ENCODE peak calls at places on chromosomes 2 and 18, in four cellular contexts. One of them, this sample, is unnamed.

GRCh38 chr2:112821682-112822081 is 14.9 kb downstream of the IL1B start:
- DNase-seq in heart left ventricle: no peak
- DNase-seq in stomach: no peak
- DNase-seq in HAP-1: no peak
- DNase-seq in this sample: no peak

GRCh38 chr18:74514860-74515495 is 18.8 kb downstream of the CNDP2 start:
- DNase-seq in heart left ventricle: no peak
- DNase-seq in stomach: peak; percentile 18
- DNase-seq in HAP-1: no peak
- DNase-seq in this sample: no peak

GRCh38 chr18:11972371-11973174 is 8.7 kb upstream of the IMPA2 start:
- DNase-seq in heart left ventricle: no peak
- DNase-seq in stomach: no peak
- DNase-seq in HAP-1: no peak
- DNase-seq in this sample: no peak

GRCh38 chr18:50192903-50193795 is 1.8 kb downstream of the MYO5B start:
- DNase-seq in heart left ventricle: no peak
- DNase-seq in stomach: peak; percentile 35
- DNase-seq in HAP-1: no peak
- DNase-seq in this sample: peak; percentile 3

GRCh38 chr18:70422061-70422965 is 133.5 kb downstream of the SOCS6 start:
- DNase-seq in heart left ventricle: peak; percentile 86
- DNase-seq in stomach: peak; percentile 80
- DNase-seq in HAP-1: no peak
- DNase-seq in this sample: no peak

GRCh38 chr2:130385709-130386108 is 29.9 kb downstream of the PTPN18 start:
- DNase-seq in heart left ventricle: no peak
- DNase-seq in stomach: no peak
- DNase-seq in HAP-1: no peak
- DNase-seq in this sample: no peak

GRCh38 chr18:77334876-77335275 is 85.2 kb downstream of the GALR1 start:
- DNase-seq in heart left ventricle: no peak
- DNase-seq in stomach: no peak
- DNase-seq in HAP-1: no peak
- DNase-seq in this sample: no peak

GRCh38 chr2:238131761-238132462 is 6.6 kb upstream of the KLHL30 start:
- DNase-seq in heart left ventricle: peak; percentile 8
- DNase-seq in stomach: no peak
- DNase-seq in HAP-1: no peak
- DNase-seq in this sample: no peak

GRCh38 chr18:26003817-26004216 is 86.6 kb downstream of the SS18 start:
- DNase-seq in heart left ventricle: no peak
- DNase-seq in stomach: no peak
- DNase-seq in HAP-1: no peak
- DNase-seq in this sample: no peak

GRCh38 chr2:126786765-126787164 is 111.9 kb upstream of the TEX51 start:
- DNase-seq in heart left ventricle: no peak
- DNase-seq in stomach: no peak
- DNase-seq in HAP-1: no peak
- DNase-seq in this sample: no peak

GRCh38 chr2:186927867-186928191 is 78.9 kb upstream of the ZSWIM2 start:
- DNase-seq in heart left ventricle: no peak
- DNase-seq in stomach: no peak
- DNase-seq in HAP-1: no peak
- DNase-seq in this sample: no peak

GRCh38 chr2:173388795-173389194 is 34.1 kb downstream of the CDCA7 start:
- DNase-seq in heart left ventricle: no peak
- DNase-seq in stomach: no peak
- DNase-seq in HAP-1: no peak
- DNase-seq in this sample: no peak

GRCh38 chr18:67300498-67300897 is 216.0 kb downstream of the DSEL start:
- DNase-seq in heart left ventricle: no peak
- DNase-seq in stomach: no peak
- DNase-seq in HAP-1: peak; percentile 40
- DNase-seq in this sample: peak; percentile 9

GRCh38 chr2:175807031-175807873 is 194.8 kb downstream of the LNPK start:
- DNase-seq in heart left ventricle: no peak
- DNase-seq in stomach: no peak
- DNase-seq in HAP-1: peak; percentile 14
- DNase-seq in this sample: no peak

GRCh38 chr18:79917351-79918088 is 33.9 kb downstream of the SLC66A2 start:
- DNase-seq in heart left ventricle: no peak
- DNase-seq in stomach: no peak
- DNase-seq in HAP-1: no peak
- DNase-seq in this sample: no peak

GRCh38 chr18:79916128-79916494 is 35.3 kb downstream of the SLC66A2 start:
- DNase-seq in heart left ventricle: no peak
- DNase-seq in stomach: no peak
- DNase-seq in HAP-1: no peak
- DNase-seq in this sample: no peak

GRCh38 chr18:79916546-79917350 is 34.7 kb downstream of the SLC66A2 start:
- DNase-seq in heart left ventricle: no peak
- DNase-seq in stomach: peak; percentile 15
- DNase-seq in HAP-1: no peak
- DNase-seq in this sample: no peak

GRCh38 chr18:79914614-79915160 is 36.8 kb downstream of the SLC66A2 start:
- DNase-seq in heart left ventricle: no peak
- DNase-seq in stomach: peak; percentile 16
- DNase-seq in HAP-1: no peak
- DNase-seq in this sample: no peak

GRCh38 chr18:79915161-79916127 is 36.0 kb downstream of the SLC66A2 start:
- DNase-seq in heart left ventricle: no peak
- DNase-seq in stomach: peak; percentile 18
- DNase-seq in HAP-1: no peak
- DNase-seq in this sample: no peak
- H3K36me3 ChIP-seq in heart left ventricle: peaks cover 39% of the 10 kb centered on the region
- H3K36me3 ChIP-seq in stomach: peaks cover 70% of the 10 kb centered on the region
- H3K36me3 ChIP-seq in HAP-1: peaks cover 22% of the 10 kb centered on the region
- H3K36me3 ChIP-seq in this sample: peaks cover 1% of the 10 kb centered on the region

DNA sequence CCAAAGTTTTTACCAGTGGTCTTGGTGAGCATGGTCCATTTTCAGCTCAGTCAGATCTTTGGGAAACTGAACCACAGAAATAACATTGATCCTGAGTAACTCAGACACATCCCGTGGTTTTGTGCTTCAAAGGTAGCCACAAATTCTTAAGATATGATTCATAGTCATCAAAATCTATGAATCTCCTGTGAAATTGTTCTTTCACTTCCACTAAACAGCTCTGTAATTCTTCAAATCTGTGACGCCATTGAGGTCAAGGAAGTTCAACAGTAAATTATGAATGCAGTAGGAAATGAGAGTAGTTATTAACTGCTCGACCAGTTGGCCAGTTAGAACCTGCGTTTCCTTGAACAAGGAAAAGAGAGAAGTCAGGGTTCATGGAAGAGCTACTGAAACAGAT is 147.2 kb downstream of the IRS1 start:
- DNase-seq in heart left ventricle: no peak
- DNase-seq in stomach: no peak
- DNase-seq in HAP-1: no peak
- DNase-seq in this sample: no peak
- H3K4me1 ChIP-seq in heart left ventricle: peaks cover 33% of the 10 kb centered on the region
- H3K4me1 ChIP-seq in stomach: peaks cover 27% of the 10 kb centered on the region
- H3K4me1 ChIP-seq in HAP-1: no peaks in the 10 kb centered on the region
- H3K4me1 ChIP-seq in this sample: no peaks in the 10 kb centered on the region

GRCh38 chr2:199928226-199928625 is 17.1 kb downstream of the C2orf69 start:
- DNase-seq in heart left ventricle: no peak
- DNase-seq in stomach: no peak
- DNase-seq in HAP-1: no peak
- DNase-seq in this sample: no peak

GRCh38 chr2:199933466-199933865 is 21.8 kb downstream of the TYW5 start:
- DNase-seq in heart left ventricle: no peak
- DNase-seq in stomach: no peak
- DNase-seq in HAP-1: no peak
- DNase-seq in this sample: no peak

GRCh38 chr2:199928626-199929025 is 17.5 kb downstream of the C2orf69 start:
- DNase-seq in heart left ventricle: no peak
- DNase-seq in stomach: no peak
- DNase-seq in HAP-1: no peak
- DNase-seq in this sample: no peak

GRCh38 chr2:199932312-199932855 is 21.3 kb downstream of the C2orf69 start:
- DNase-seq in heart left ventricle: no peak
- DNase-seq in stomach: no peak
- DNase-seq in HAP-1: no peak
- DNase-seq in this sample: no peak

DNA sequence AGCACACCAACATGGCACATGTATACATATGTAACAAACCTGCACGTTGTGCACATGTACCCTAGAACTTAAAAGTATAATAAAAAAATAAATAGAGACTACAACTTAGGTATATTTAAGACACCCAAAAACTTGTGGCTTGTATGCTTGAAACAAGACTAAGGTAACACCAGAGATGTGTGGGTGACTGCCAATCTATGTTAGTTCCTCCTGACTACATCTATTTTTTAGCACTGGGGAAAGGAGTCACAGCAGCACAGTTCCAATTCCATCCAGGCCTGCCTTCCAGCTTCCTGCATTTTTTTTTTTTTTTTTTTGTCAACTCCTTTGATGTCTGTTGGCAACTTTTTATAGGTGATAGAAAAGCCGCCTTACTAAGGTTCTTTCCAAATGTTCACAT is 18.2 kb downstream of the C2orf69 start:
- DNase-seq in heart left ventricle: no peak
- DNase-seq in stomach: no peak
- DNase-seq in HAP-1: no peak
- DNase-seq in this sample: no peak
- H3K36me3 ChIP-seq in heart left ventricle: peaks cover 59% of the 10 kb centered on the region
- H3K36me3 ChIP-seq in stomach: peaks cover 46% of the 10 kb centered on the region
- H3K36me3 ChIP-seq in HAP-1: peaks cover 55% of the 10 kb centered on the region
- H3K36me3 ChIP-seq in this sample: peaks cover 1% of the 10 kb centered on the region

DNA sequence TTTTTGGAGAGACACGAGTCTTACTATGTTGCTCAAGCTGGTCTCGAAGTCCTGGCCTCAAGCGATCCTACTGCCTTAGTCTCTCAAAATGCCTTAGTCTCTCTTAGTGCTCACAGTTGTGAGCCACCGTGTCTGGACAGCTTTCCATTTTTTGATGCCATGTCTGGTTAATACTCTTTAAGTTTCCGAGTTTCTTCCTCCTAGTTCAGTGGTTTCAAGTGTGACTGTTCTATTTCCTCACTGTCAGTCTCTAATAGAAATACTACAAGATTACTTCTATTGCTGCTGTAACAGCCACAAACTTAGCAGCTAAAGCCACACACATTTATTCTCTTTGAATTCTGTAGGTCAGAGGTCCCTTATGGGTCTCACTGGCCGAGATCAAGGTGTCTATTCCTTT is 125.1 kb upstream of the MGAT5 start:
- DNase-seq in heart left ventricle: no peak
- DNase-seq in stomach: no peak
- DNase-seq in HAP-1: no peak
- DNase-seq in this sample: no peak
- H3K4me1 ChIP-seq in heart left ventricle: peaks cover 72% of the 10 kb centered on the region
- H3K4me1 ChIP-seq in stomach: peaks cover 77% of the 10 kb centered on the region
- H3K4me1 ChIP-seq in HAP-1: peaks cover 12% of the 10 kb centered on the region
- H3K4me1 ChIP-seq in this sample: peaks cover 24% of the 10 kb centered on the region

GRCh38 chr2:17718689-17719088 is 34.9 kb downstream of the SMC6 start:
- DNase-seq in heart left ventricle: no peak
- DNase-seq in stomach: no peak
- DNase-seq in HAP-1: no peak
- DNase-seq in this sample: no peak
- H3K36me3 ChIP-seq in heart left ventricle: peaks cover 93% of the 10 kb centered on the region
- H3K36me3 ChIP-seq in stomach: peaks cover 94% of the 10 kb centered on the region
- H3K36me3 ChIP-seq in HAP-1: peaks cover 48% of the 10 kb centered on the region
- H3K36me3 ChIP-seq in this sample: no peaks in the 10 kb centered on the region

DNA sequence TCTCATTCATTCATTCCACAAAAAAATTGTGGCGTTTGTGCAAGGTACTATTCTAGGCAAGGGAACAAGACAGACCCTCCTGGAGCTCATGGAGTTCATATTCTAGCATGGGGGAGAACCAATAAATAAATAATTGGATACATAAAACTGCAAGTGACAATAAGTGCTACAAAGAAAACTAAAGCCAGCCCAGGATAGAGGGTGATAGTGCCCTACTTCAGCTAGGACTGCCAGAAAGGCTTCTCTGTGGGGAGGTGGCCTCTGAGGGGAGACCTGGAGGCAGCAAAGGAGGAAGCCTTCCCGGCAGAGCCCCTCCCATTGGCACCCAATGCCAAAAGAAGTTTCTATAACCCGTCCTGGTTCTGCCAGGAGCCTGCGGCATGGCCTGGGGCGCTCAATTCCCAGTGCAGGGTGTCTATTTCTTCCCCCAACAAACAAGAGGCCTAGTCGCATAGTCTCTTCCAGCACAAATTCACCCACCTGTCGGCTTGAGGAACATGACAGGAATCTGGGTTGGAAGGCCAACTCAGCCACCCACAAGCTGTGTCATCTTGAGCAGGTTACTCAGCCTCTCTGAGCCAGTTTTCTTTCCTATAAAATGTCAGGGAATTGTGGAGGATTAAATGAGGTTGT is 94.4 kb downstream of the ZFP36L2 start:
- DNase-seq in heart left ventricle: peak; percentile 25
- DNase-seq in stomach: no peak
- DNase-seq in HAP-1: no peak
- DNase-seq in this sample: no peak
- H3K4me1 ChIP-seq in heart left ventricle: peaks cover 73% of the 10 kb centered on the region
- H3K4me1 ChIP-seq in stomach: peaks cover 66% of the 10 kb centered on the region
- H3K4me1 ChIP-seq in HAP-1: no peaks in the 10 kb centered on the region
- H3K4me1 ChIP-seq in this sample: peaks cover 51% of the 10 kb centered on the region

DNA sequence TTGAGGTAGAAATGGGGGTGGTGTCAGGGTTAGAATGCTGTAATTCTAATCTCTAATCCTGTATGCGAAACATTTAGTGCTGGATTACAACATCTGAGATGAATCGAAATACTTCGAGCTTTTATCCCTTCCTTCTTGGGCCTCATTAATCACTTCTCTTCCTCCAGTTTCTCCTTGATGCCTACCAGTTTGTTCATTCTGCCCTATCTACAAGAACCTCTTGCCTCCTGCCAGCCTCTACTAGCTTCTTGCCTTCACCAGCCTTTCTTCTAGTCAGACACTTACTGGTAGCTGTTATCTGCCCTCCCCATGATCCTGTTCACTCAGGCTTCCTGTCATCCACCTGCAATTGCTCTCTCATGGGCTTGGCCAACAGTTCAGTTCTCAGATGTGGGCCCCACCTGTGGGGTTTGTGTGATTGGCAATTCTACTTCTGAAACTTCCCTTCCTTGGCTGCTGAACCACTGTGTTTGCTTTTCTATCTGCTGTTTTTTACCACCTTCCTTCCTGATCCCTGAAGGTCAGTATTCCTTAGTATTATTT is 15.4 kb upstream of the FARP2 start:
- DNase-seq in heart left ventricle: no peak
- DNase-seq in stomach: no peak
- DNase-seq in HAP-1: no peak
- DNase-seq in this sample: no peak
- H3K36me3 ChIP-seq in heart left ventricle: peaks cover 92% of the 10 kb centered on the region
- H3K36me3 ChIP-seq in stomach: peaks cover 95% of the 10 kb centered on the region
- H3K36me3 ChIP-seq in HAP-1: peaks cover 87% of the 10 kb centered on the region
- H3K36me3 ChIP-seq in this sample: no peaks in the 10 kb centered on the region